ENCODE peak calls at places on chromosome 21, in four cellular contexts. P, N, E and X are unnamed samples.

GRCh38 chr21:25369524-25370300 is 237.6 kb downstream of the MRPL39 start:
- DNase-seq in P (no peak), N (no peak), E (peak; percentile 29), X (no peak)

GRCh38 chr21:39610705-39611104 is 2.0 kb upstream of the B3GALT5 start:
- DNase-seq in P (no peak), N (no peak), E (no peak), X (no peak)

GRCh38 chr21:16741228-16741665 is 771.6 kb upstream of the CXADR start:
- DNase-seq in P (peak; percentile 14), N (no peak), E (peak; percentile 33), X (no peak)

GRCh38 chr21:16588433-16588860 is 858.7 kb downstream of the USP25 start:
- DNase-seq in P (peak; percentile 51), N (peak; percentile 85), E (peak; percentile 82), X (peak; percentile 86)

GRCh38 chr21:41426656-41427311 is 745 bp downstream of the MX1 start:
- DNase-seq in P (no peak), N (no peak), E (no peak), X (no peak)

GRCh38 chr21:41856572-41856971 is 22.6 kb downstream of the PRDM15 start:
- DNase-seq in P (no peak), N (no peak), E (no peak), X (no peak)

GRCh38 chr21:27734146-27734545 is 767.3 kb upstream of the ADAMTS5 start:
- DNase-seq in P (no peak), N (no peak), E (peak; percentile 79), X (no peak)

GRCh38 chr21:42013901-42014300 is 3.7 kb upstream of the ZBTB21 start:
- DNase-seq in P (no peak), N (no peak), E (no peak), X (no peak)

GRCh38 chr21:40947713-40948112 is 100.8 kb upstream of the DSCAM start:
- DNase-seq in P (no peak), N (no peak), E (no peak), X (no peak)

DNA sequence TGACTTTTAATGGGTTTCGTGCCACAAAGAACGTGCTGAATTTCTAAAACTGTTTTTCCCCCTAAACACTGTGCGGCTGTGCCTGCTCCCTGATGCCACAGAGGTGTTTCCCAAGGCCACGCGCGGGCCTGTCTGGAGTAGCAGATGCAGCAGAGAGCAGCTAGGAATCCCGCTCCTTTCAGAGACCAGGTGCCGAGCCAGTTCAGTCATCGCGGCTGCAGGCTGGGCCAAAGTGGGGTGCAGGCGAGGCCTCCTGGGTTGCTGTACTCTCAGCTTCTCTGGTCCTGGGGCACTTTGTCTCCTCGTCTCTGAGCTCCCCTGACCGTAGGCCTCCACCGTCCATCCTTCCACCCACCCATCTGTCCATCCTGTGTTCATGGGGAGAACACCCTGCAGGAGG is 17.4 kb upstream of the DIP2A start:
- DNase-seq in P (no peak), N (no peak), E (no peak), X (no peak)
- TF ChIP-seq CTCF in P (no peak), N (no peak), E (no peak), X (no peak)

GRCh38 chr21:32884062-32884461 is 112.5 kb upstream of the PAXBP1 start:
- DNase-seq in P (no peak), N (no peak), E (no peak), X (no peak)

GRCh38 chr21:32889596-32889995 is 118.0 kb upstream of the PAXBP1 start:
- DNase-seq in P (no peak), N (no peak), E (no peak), X (no peak)

GRCh38 chr21:32888971-32889370 is 117.4 kb upstream of the PAXBP1 start:
- DNase-seq in P (no peak), N (no peak), E (no peak), X (no peak)

GRCh38 chr21:32887026-32887425 is 115.5 kb upstream of the PAXBP1 start:
- DNase-seq in P (no peak), N (no peak), E (no peak), X (no peak)

DNA sequence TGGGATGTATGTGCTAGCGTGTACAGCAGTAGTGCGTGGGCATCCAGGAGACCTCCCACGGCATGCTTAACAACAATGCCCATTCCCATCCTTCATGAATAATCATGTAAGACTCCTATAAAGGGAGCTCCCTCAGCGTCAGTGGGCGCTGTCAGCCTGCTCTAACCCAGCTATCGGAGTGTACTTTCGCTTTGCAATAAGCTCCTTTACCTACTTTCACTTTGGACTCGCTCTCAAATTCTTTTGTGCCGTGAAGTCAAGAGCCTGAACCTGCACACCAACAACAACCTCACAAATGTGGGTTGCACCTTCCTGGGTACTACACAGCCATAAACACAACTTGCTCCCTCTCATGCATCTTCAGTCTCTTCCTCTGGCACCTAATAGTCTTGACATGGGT is 114.8 kb upstream of the PAXBP1 start:
- DNase-seq in P (no peak), N (no peak), E (no peak), X (no peak)
- H3K4me3 ChIP-seq in P (no peak overlapping the region), N (no peak overlapping the region), E (no peak overlapping the region), X (no peak overlapping the region)

GRCh38 chr21:44999428-44999971 is 59.7 kb downstream of the SLX9 start:
- DNase-seq in P (peak; percentile 5), N (peak; percentile 57), E (no peak), X (peak; percentile 64)

GRCh38 chr21:45001134-45002095 is 61.6 kb downstream of the SLX9 start:
- DNase-seq in P (peak; percentile 75), N (peak; percentile 94), E (peak; percentile 77), X (peak; percentile 85)

GRCh38 chr21:45000637-45001133 is 60.9 kb downstream of the SLX9 start:
- DNase-seq in P (no peak), N (no peak), E (no peak), X (peak; percentile 43)

GRCh38 chr21:44998621-44999427 is 59.0 kb downstream of the SLX9 start:
- DNase-seq in P (peak; percentile 11), N (peak; percentile 61), E (no peak), X (peak; percentile 63)

GRCh38 chr21:44999972-45000636 is 60.3 kb downstream of the SLX9 start:
- DNase-seq in P (peak; percentile 8), N (peak; percentile 59), E (no peak), X (peak; percentile 74)
- H3K27ac ChIP-seq in P (no peak overlapping the region), N (peak overlapping the region; percentile 71), E (no peak overlapping the region), X (no peak overlapping the region)

GRCh38 chr21:38520511-38520910 is 22.2 kb upstream of the ERG start:
- DNase-seq in P (no peak), N (no peak), E (no peak), X (no peak)
- TF ChIP-seq CTCF in P (no peak), N (no peak), E (no peak), X (no peak)